ENCODE peak calls at places on chromosomes 12 and 14, in eight cellular contexts. One of them, this sample, is unnamed.

GRCh38 chr12:29901585-29901984 is 117.8 kb upstream of the TMTC1 start:
- DNase-seq in neural progenitor cell: peak
- DNase-seq in suprapubic skin: no peak
- DNase-seq in aorta: no peak
- DNase-seq in cardiac fibroblast: no peak
- DNase-seq in naive thymus-derived CD4-positive, alpha-beta T cell: no peak
- DNase-seq in effector memory CD4-positive, alpha-beta T cell: no peak
- DNase-seq in body of pancreas: no peak
- DNase-seq in this sample: no peak

GRCh38 chr12:16437926-16438325 is 90.5 kb downstream of the MGST1 start:
- DNase-seq in suprapubic skin: no peak
- DNase-seq in body of pancreas: no peak
- DNase-seq in effector memory CD4-positive, alpha-beta T cell: no peak
- DNase-seq in neural progenitor cell: no peak
- DNase-seq in cardiac fibroblast: no peak
- DNase-seq in aorta: no peak
- DNase-seq in naive thymus-derived CD4-positive, alpha-beta T cell: no peak
- DNase-seq in this sample: no peak

GRCh38 chr14:33484264-33484663 is 466.6 kb downstream of the EGLN3 start:
- DNase-seq in cardiac fibroblast: peak
- DNase-seq in effector memory CD4-positive, alpha-beta T cell: no peak
- DNase-seq in naive thymus-derived CD4-positive, alpha-beta T cell: no peak
- DNase-seq in aorta: no peak
- DNase-seq in neural progenitor cell: no peak
- DNase-seq in body of pancreas: no peak
- DNase-seq in suprapubic skin: no peak
- DNase-seq in this sample: no peak

GRCh38 chr12:93127582-93128331 is 198.7 kb upstream of the EEA1 start:
- DNase-seq in aorta: peak
- DNase-seq in neural progenitor cell: peak
- DNase-seq in body of pancreas: peak
- DNase-seq in naive thymus-derived CD4-positive, alpha-beta T cell: no peak
- DNase-seq in effector memory CD4-positive, alpha-beta T cell: no peak
- DNase-seq in suprapubic skin: no peak
- DNase-seq in cardiac fibroblast: peak
- DNase-seq in this sample: peak

GRCh38 chr14:100294963-100295330 is 11.3 kb downstream of the SLC25A29 start:
- DNase-seq in body of pancreas: no peak
- DNase-seq in effector memory CD4-positive, alpha-beta T cell: no peak
- DNase-seq in cardiac fibroblast: no peak
- DNase-seq in suprapubic skin: peak
- DNase-seq in naive thymus-derived CD4-positive, alpha-beta T cell: no peak
- DNase-seq in aorta: peak
- DNase-seq in neural progenitor cell: no peak
- DNase-seq in this sample: no peak

GRCh38 chr12:11822071-11822818 is 172.8 kb downstream of the ETV6 start:
- DNase-seq in suprapubic skin: no peak
- DNase-seq in naive thymus-derived CD4-positive, alpha-beta T cell: peak
- DNase-seq in body of pancreas: peak
- DNase-seq in neural progenitor cell: peak
- DNase-seq in effector memory CD4-positive, alpha-beta T cell: peak
- DNase-seq in aorta: no peak
- DNase-seq in cardiac fibroblast: no peak
- DNase-seq in this sample: no peak

GRCh38 chr14:68787235-68787727 is 5.6 kb downstream of the ZFP36L1 start:
- DNase-seq in naive thymus-derived CD4-positive, alpha-beta T cell: no peak
- DNase-seq in body of pancreas: peak
- DNase-seq in cardiac fibroblast: no peak
- DNase-seq in neural progenitor cell: peak
- DNase-seq in suprapubic skin: no peak
- DNase-seq in effector memory CD4-positive, alpha-beta T cell: no peak
- DNase-seq in aorta: peak
- DNase-seq in this sample: no peak

GRCh38 chr14:38481939-38482678 is 226.2 kb upstream of the CLEC14A start:
- DNase-seq in naive thymus-derived CD4-positive, alpha-beta T cell: no peak
- DNase-seq in body of pancreas: no peak
- DNase-seq in cardiac fibroblast: peak
- DNase-seq in suprapubic skin: no peak
- DNase-seq in effector memory CD4-positive, alpha-beta T cell: no peak
- DNase-seq in aorta: no peak
- DNase-seq in neural progenitor cell: no peak
- DNase-seq in this sample: peak

GRCh38 chr14:40417777-40418401 is 985.7 kb upstream of the FBXO33 start:
- DNase-seq in neural progenitor cell: peak
- DNase-seq in suprapubic skin: no peak
- DNase-seq in aorta: no peak
- DNase-seq in naive thymus-derived CD4-positive, alpha-beta T cell: no peak
- DNase-seq in body of pancreas: no peak
- DNase-seq in cardiac fibroblast: peak
- DNase-seq in effector memory CD4-positive, alpha-beta T cell: no peak
- DNase-seq in this sample: no peak

GRCh38 chr12:10331642-10332239 is 24.1 kb downstream of the KLRD1 start:
- DNase-seq in cardiac fibroblast: peak
- DNase-seq in suprapubic skin: no peak
- DNase-seq in body of pancreas: no peak
- DNase-seq in naive thymus-derived CD4-positive, alpha-beta T cell: peak
- DNase-seq in effector memory CD4-positive, alpha-beta T cell: no peak
- DNase-seq in neural progenitor cell: peak
- DNase-seq in aorta: no peak
- DNase-seq in this sample: peak

GRCh38 chr14:43413094-43413493 is 1094.0 kb downstream of the FSCB start:
- DNase-seq in naive thymus-derived CD4-positive, alpha-beta T cell: no peak
- DNase-seq in aorta: no peak
- DNase-seq in suprapubic skin: no peak
- DNase-seq in cardiac fibroblast: no peak
- DNase-seq in body of pancreas: no peak
- DNase-seq in neural progenitor cell: no peak
- DNase-seq in effector memory CD4-positive, alpha-beta T cell: no peak
- DNase-seq in this sample: no peak

GRCh38 chr12:8678661-8679111 is 16.1 kb upstream of the MFAP5 start:
- DNase-seq in neural progenitor cell: no peak
- DNase-seq in naive thymus-derived CD4-positive, alpha-beta T cell: no peak
- DNase-seq in aorta: no peak
- DNase-seq in body of pancreas: no peak
- DNase-seq in suprapubic skin: no peak
- DNase-seq in cardiac fibroblast: no peak
- DNase-seq in effector memory CD4-positive, alpha-beta T cell: no peak
- DNase-seq in this sample: no peak

GRCh38 chr14:66038214-66038977 is 447.8 kb upstream of the CCDC196 start:
- DNase-seq in suprapubic skin: no peak
- DNase-seq in aorta: peak
- DNase-seq in effector memory CD4-positive, alpha-beta T cell: no peak
- DNase-seq in naive thymus-derived CD4-positive, alpha-beta T cell: no peak
- DNase-seq in body of pancreas: no peak
- DNase-seq in neural progenitor cell: no peak
- DNase-seq in cardiac fibroblast: peak
- DNase-seq in this sample: peak

GRCh38 chr14:90438841-90439240 is 42.0 kb downstream of the CALM1 start:
- DNase-seq in cardiac fibroblast: no peak
- DNase-seq in aorta: no peak
- DNase-seq in body of pancreas: no peak
- DNase-seq in naive thymus-derived CD4-positive, alpha-beta T cell: no peak
- DNase-seq in neural progenitor cell: no peak
- DNase-seq in suprapubic skin: no peak
- DNase-seq in effector memory CD4-positive, alpha-beta T cell: no peak
- DNase-seq in this sample: no peak

GRCh38 chr12:101856030-101856429 is 21.4 kb upstream of the DRAM1 start:
- DNase-seq in cardiac fibroblast: no peak
- DNase-seq in body of pancreas: no peak
- DNase-seq in naive thymus-derived CD4-positive, alpha-beta T cell: no peak
- DNase-seq in effector memory CD4-positive, alpha-beta T cell: no peak
- DNase-seq in neural progenitor cell: no peak
- DNase-seq in aorta: no peak
- DNase-seq in suprapubic skin: no peak
- DNase-seq in this sample: no peak

GRCh38 chr12:32794281-32794680 is 38.6 kb upstream of the YARS2 start:
- DNase-seq in naive thymus-derived CD4-positive, alpha-beta T cell: no peak
- DNase-seq in suprapubic skin: no peak
- DNase-seq in aorta: no peak
- DNase-seq in neural progenitor cell: no peak
- DNase-seq in effector memory CD4-positive, alpha-beta T cell: no peak
- DNase-seq in cardiac fibroblast: no peak
- DNase-seq in body of pancreas: no peak
- DNase-seq in this sample: no peak

GRCh38 chr12:91377456-91377855 is 194.8 kb upstream of the DCN start:
- DNase-seq in aorta: no peak
- DNase-seq in effector memory CD4-positive, alpha-beta T cell: no peak
- DNase-seq in cardiac fibroblast: no peak
- DNase-seq in naive thymus-derived CD4-positive, alpha-beta T cell: no peak
- DNase-seq in body of pancreas: no peak
- DNase-seq in neural progenitor cell: no peak
- DNase-seq in suprapubic skin: no peak
- DNase-seq in this sample: no peak

GRCh38 chr12:3557136-3557697 is 66.2 kb downstream of the PRMT8 start:
- DNase-seq in body of pancreas: no peak
- DNase-seq in cardiac fibroblast: no peak
- DNase-seq in neural progenitor cell: peak
- DNase-seq in suprapubic skin: no peak
- DNase-seq in aorta: no peak
- DNase-seq in naive thymus-derived CD4-positive, alpha-beta T cell: no peak
- DNase-seq in effector memory CD4-positive, alpha-beta T cell: no peak
- DNase-seq in this sample: no peak

GRCh38 chr12:28222081-28222700 is 31.9 kb downstream of the CCDC91 start:
- DNase-seq in neural progenitor cell: no peak
- DNase-seq in aorta: no peak
- DNase-seq in naive thymus-derived CD4-positive, alpha-beta T cell: peak
- DNase-seq in suprapubic skin: no peak
- DNase-seq in effector memory CD4-positive, alpha-beta T cell: peak
- DNase-seq in body of pancreas: no peak
- DNase-seq in cardiac fibroblast: no peak
- DNase-seq in this sample: no peak
- H3K4me3 ChIP-seq in neural progenitor cell: no peak
- H3K4me3 ChIP-seq in aorta: no peak
- H3K4me3 ChIP-seq in naive thymus-derived CD4-positive, alpha-beta T cell: no peak
- H3K4me3 ChIP-seq in suprapubic skin: no peak
- H3K4me3 ChIP-seq in effector memory CD4-positive, alpha-beta T cell: no peak
- H3K4me3 ChIP-seq in body of pancreas: no peak
- H3K4me3 ChIP-seq in cardiac fibroblast: no peak
- H3K4me3 ChIP-seq in this sample: no peak

DNA sequence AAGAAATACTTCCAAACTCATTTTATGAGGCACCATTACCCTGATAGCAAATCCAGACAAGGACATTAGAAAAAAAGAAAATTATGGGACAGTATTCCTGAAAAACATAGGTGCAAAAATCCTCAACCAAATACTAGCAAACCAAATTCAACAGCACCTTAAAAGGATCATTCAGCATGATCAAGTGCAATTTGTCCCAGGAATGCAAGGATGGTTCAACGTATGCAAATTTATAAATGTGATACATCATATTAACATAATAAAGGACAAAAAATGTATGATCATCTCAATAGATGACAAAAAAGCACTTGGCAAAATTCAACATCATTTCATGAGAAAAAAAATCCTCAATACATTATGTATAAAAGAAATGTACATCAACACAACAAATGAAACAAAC is 162.9 kb downstream of the DUSP6 start:
- DNase-seq in neural progenitor cell: no peak
- DNase-seq in effector memory CD4-positive, alpha-beta T cell: no peak
- DNase-seq in body of pancreas: no peak
- DNase-seq in cardiac fibroblast: no peak
- DNase-seq in naive thymus-derived CD4-positive, alpha-beta T cell: no peak
- DNase-seq in aorta: no peak
- DNase-seq in suprapubic skin: no peak
- DNase-seq in this sample: no peak
- H3K4me3 ChIP-seq in neural progenitor cell: no peak
- H3K4me3 ChIP-seq in effector memory CD4-positive, alpha-beta T cell: no peak
- H3K4me3 ChIP-seq in body of pancreas: no peak
- H3K4me3 ChIP-seq in cardiac fibroblast: no peak
- H3K4me3 ChIP-seq in naive thymus-derived CD4-positive, alpha-beta T cell: no peak
- H3K4me3 ChIP-seq in aorta: no peak
- H3K4me3 ChIP-seq in suprapubic skin: no peak
- H3K4me3 ChIP-seq in this sample: no peak

GRCh38 chr14:104692261-104692938 is 3.0 kb downstream of the INF2 start:
- DNase-seq in effector memory CD4-positive, alpha-beta T cell: no peak
- DNase-seq in suprapubic skin: no peak
- DNase-seq in neural progenitor cell: no peak
- DNase-seq in aorta: no peak
- DNase-seq in body of pancreas: no peak
- DNase-seq in cardiac fibroblast: no peak
- DNase-seq in naive thymus-derived CD4-positive, alpha-beta T cell: no peak
- DNase-seq in this sample: no peak

GRCh38 chr14:104692939-104693315 is 3.5 kb downstream of the INF2 start:
- DNase-seq in neural progenitor cell: no peak
- DNase-seq in effector memory CD4-positive, alpha-beta T cell: no peak
- DNase-seq in suprapubic skin: no peak
- DNase-seq in body of pancreas: no peak
- DNase-seq in cardiac fibroblast: no peak
- DNase-seq in naive thymus-derived CD4-positive, alpha-beta T cell: no peak
- DNase-seq in aorta: no peak
- DNase-seq in this sample: no peak

GRCh38 chr14:104690266-104690711 is 871 bp downstream of the INF2 start:
- DNase-seq in neural progenitor cell: no peak
- DNase-seq in aorta: no peak
- DNase-seq in body of pancreas: no peak
- DNase-seq in suprapubic skin: no peak
- DNase-seq in naive thymus-derived CD4-positive, alpha-beta T cell: no peak
- DNase-seq in cardiac fibroblast: no peak
- DNase-seq in effector memory CD4-positive, alpha-beta T cell: no peak
- DNase-seq in this sample: no peak

GRCh38 chr14:104690861-104691455 is 1.5 kb downstream of the INF2 start:
- DNase-seq in effector memory CD4-positive, alpha-beta T cell: no peak
- DNase-seq in cardiac fibroblast: no peak
- DNase-seq in naive thymus-derived CD4-positive, alpha-beta T cell: no peak
- DNase-seq in body of pancreas: no peak
- DNase-seq in aorta: no peak
- DNase-seq in neural progenitor cell: no peak
- DNase-seq in suprapubic skin: no peak
- DNase-seq in this sample: no peak

GRCh38 chr14:104691546-104692260 is 2.3 kb downstream of the INF2 start:
- DNase-seq in effector memory CD4-positive, alpha-beta T cell: no peak
- DNase-seq in suprapubic skin: no peak
- DNase-seq in body of pancreas: no peak
- DNase-seq in naive thymus-derived CD4-positive, alpha-beta T cell: no peak
- DNase-seq in aorta: no peak
- DNase-seq in neural progenitor cell: no peak
- DNase-seq in cardiac fibroblast: no peak
- DNase-seq in this sample: no peak
- H3K4me3 ChIP-seq in effector memory CD4-positive, alpha-beta T cell: peak
- H3K4me3 ChIP-seq in suprapubic skin: peak
- H3K4me3 ChIP-seq in body of pancreas: no peak
- H3K4me3 ChIP-seq in naive thymus-derived CD4-positive, alpha-beta T cell: peak
- H3K4me3 ChIP-seq in aorta: no peak
- H3K4me3 ChIP-seq in neural progenitor cell: no peak
- H3K4me3 ChIP-seq in cardiac fibroblast: peak
- H3K4me3 ChIP-seq in this sample: no peak

DNA sequence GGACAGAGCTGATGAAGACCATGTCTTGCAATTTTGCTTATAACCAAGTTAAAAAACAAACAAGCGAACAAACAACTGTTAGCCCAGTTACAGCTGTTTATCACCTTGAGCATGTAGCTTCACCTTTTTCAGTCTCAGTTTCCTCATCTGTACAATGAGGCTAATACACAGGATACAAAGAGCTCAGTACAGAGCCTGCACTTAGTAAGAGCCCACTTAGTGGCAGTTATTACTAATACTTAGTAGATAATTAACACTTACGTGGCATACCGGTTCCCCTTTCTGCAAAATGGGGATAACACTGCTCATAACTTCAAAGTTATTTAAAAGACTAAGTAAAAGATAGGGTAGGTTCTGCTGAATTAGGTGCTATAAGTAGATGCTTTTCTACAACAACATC is 228.0 kb downstream of the MON2 start:
- DNase-seq in effector memory CD4-positive, alpha-beta T cell: no peak
- DNase-seq in aorta: no peak
- DNase-seq in neural progenitor cell: no peak
- DNase-seq in cardiac fibroblast: no peak
- DNase-seq in body of pancreas: no peak
- DNase-seq in naive thymus-derived CD4-positive, alpha-beta T cell: no peak
- DNase-seq in suprapubic skin: no peak
- DNase-seq in this sample: no peak
- H3K4me3 ChIP-seq in effector memory CD4-positive, alpha-beta T cell: no peak
- H3K4me3 ChIP-seq in aorta: no peak
- H3K4me3 ChIP-seq in neural progenitor cell: no peak
- H3K4me3 ChIP-seq in cardiac fibroblast: no peak
- H3K4me3 ChIP-seq in body of pancreas: no peak
- H3K4me3 ChIP-seq in naive thymus-derived CD4-positive, alpha-beta T cell: no peak
- H3K4me3 ChIP-seq in suprapubic skin: no peak
- H3K4me3 ChIP-seq in this sample: no peak